ENCODE peak calls at places on chromosome 19, in six cellular contexts. M is stimulated activated CD4-positive, alpha-beta T cell treated with anti-CD3 and anti-CD28 coated beads, Interleukin-15, amount 100 ng/mL, for 48 hours; B is NCI-H460; P is left ventricle myocardium superior; O is SK-N-DZ; D is germinal center. L is an unnamed sample.
A peak's percentile ranks its signal among the peaks of the same experiment; 100 is the strongest.

GRCh38 chr19:18596752-18597157 is 8.2 kb downstream of the REX1BD start:
- DNase-seq in B (no peak), P (peak; percentile 62), M (no peak), O (peak; percentile 79), D (no peak), L (no peak)

GRCh38 chr19:611506-611869 is 21.8 kb downstream of the HCN2 start:
- DNase-seq in M (peak; percentile 79), D (no peak), B (no peak), O (no peak), P (no peak), L (no peak)

GRCh38 chr19:33868076-33868735 is 71.5 kb downstream of the KCTD15 start:
- DNase-seq in B (no peak), M (no peak), O (no peak), D (no peak), P (no peak), L (no peak)

GRCh38 chr19:16566161-16566560 is 6.1 kb downstream of the SLC35E1 start:
- DNase-seq in M (no peak), B (no peak), O (no peak), P (no peak), D (no peak), L (no peak)

GRCh38 chr19:12314553-12314952 is 18.9 kb downstream of the ZNF563 start:
- DNase-seq in O (no peak), P (no peak), D (no peak), M (no peak), B (no peak), L (no peak)

GRCh38 chr19:3657395-3657769 is 30.8 kb upstream of the CACTIN start:
- DNase-seq in B (no peak), M (no peak), O (no peak), P (no peak), D (no peak), L (no peak)

GRCh38 chr19:53518716-53519115 is 19.2 kb upstream of the ZNF331 start:
- DNase-seq in P (no peak), M (no peak), O (no peak), B (no peak), D (no peak), L (no peak)

GRCh38 chr19:47228168-47228936 is 2.6 kb downstream of the BBC3 start:
- DNase-seq in O (no peak), D (no peak), B (no peak), P (peak; percentile 69), M (no peak), L (peak; percentile 18)

GRCh38 chr19:40400521-40400920 is 10.5 kb upstream of the HIPK4 start:
- DNase-seq in P (no peak), D (no peak), O (no peak), M (no peak), B (no peak), L (no peak)

GRCh38 chr19:42023121-42023942 is 29.3 kb upstream of the ATP1A3 start:
- DNase-seq in B (peak; percentile 16), P (no peak), O (peak; percentile 26), D (peak; percentile 28), M (no peak), L (no peak)

GRCh38 chr19:7478173-7478842 is 10.5 kb downstream of the PEX11G start:
- DNase-seq in D (no peak), P (no peak), O (no peak), M (no peak), B (no peak), L (no peak)

GRCh38 chr19:32388393-32388724 is 17.2 kb upstream of the DPY19L3 start:
- DNase-seq in M (no peak), P (no peak), D (no peak), O (no peak), B (no peak), L (no peak)

GRCh38 chr19:10079031-10079453 is 7.1 kb upstream of the SHFL start:
- DNase-seq in B (no peak), M (no peak), P (no peak), O (no peak), D (no peak), L (no peak)

GRCh38 chr19:43675269-43675879 is 5.4 kb upstream of the PLAUR start:
- DNase-seq in P (no peak), M (no peak), B (no peak), D (no peak), O (no peak), L (no peak)

GRCh38 chr19:32403291-32403995 is 2.1 kb upstream of the DPY19L3 start:
- DNase-seq in O (no peak), P (no peak), D (no peak), M (no peak), B (no peak), L (no peak)

GRCh38 chr19:1676351-1677266 is 24.2 kb upstream of the TCF3 start:
- DNase-seq in M (no peak), P (no peak), B (no peak), D (no peak), O (no peak), L (no peak)

GRCh38 chr19:54172764-54173699 is at the start of gene TMC4:
- DNase-seq in M (no peak), B (no peak), P (no peak), D (peak; percentile 54), O (no peak), L (peak; percentile 78)

GRCh38 chr19:2355168-2356035 is 4.7 kb upstream of the TMPRSS9 start:
- DNase-seq in P (no peak), M (no peak), B (no peak), O (no peak), D (no peak), L (no peak)

GRCh38 chr19:51296331-51297093 is 14.9 kb upstream of the IGLON5 start:
- DNase-seq in P (no peak), O (no peak), B (no peak), M (no peak), D (no peak), L (no peak)

GRCh38 chr19:19403373-19403901 is 2.0 kb upstream of the GATAD2A start:
- DNase-seq in P (no peak), D (no peak), B (no peak), M (no peak), O (no peak), L (no peak)

GRCh38 chr19:46950526-46951235 is 69.0 kb upstream of the NPAS1 start:
- DNase-seq in M (no peak), O (no peak), B (no peak), P (no peak), D (no peak), L (no peak)

GRCh38 chr19:870963-871401 is 11.5 kb downstream of the CFD start:
- DNase-seq in O (no peak), D (no peak), B (no peak), P (peak; percentile 91), M (no peak), L (peak; percentile 83)

GRCh38 chr19:44282846-44283245 is 22.0 kb downstream of the ZNF235 start:
- DNase-seq in M (no peak), O (no peak), P (no peak), B (no peak), D (no peak), L (no peak)

GRCh38 chr19:45008554-45008953 is 7.3 kb downstream of the RELB start:
- DNase-seq in D (no peak), M (no peak), O (no peak), B (no peak), P (no peak), L (no peak)

GRCh38 chr19:46487802-46488445 is 7.7 kb downstream of the PNMA8B start:
- DNase-seq in P (peak; percentile 89), M (peak; percentile 46), O (peak; percentile 57), D (peak; percentile 70), B (peak; percentile 49), L (peak; percentile 65)

GRCh38 chr19:53545271-53546065 is 7.5 kb downstream of the ZNF331 start:
- DNase-seq in D (no peak), M (no peak), B (peak; percentile 4), P (no peak), O (no peak), L (no peak)

GRCh38 chr19:3608750-3609322 is 2.2 kb upstream of the TBXA2R start:
- DNase-seq in O (no peak), D (no peak), B (no peak), P (peak; percentile 69), M (no peak), L (no peak)

GRCh38 chr19:35459414-35460082 is 11.5 kb downstream of the FFAR2 start:
- DNase-seq in D (no peak), O (no peak), P (peak; percentile 67), B (no peak), M (no peak), L (no peak)

GRCh38 chr19:38451629-38452028 is 18.1 kb downstream of the RYR1 start:
- DNase-seq in M (no peak), D (no peak), P (no peak), O (no peak), B (no peak), L (no peak)

GRCh38 chr19:39375929-39376328 is 15.0 kb downstream of the PAF1 start:
- DNase-seq in D (no peak), O (no peak), M (no peak), P (no peak), B (no peak), L (no peak)

GRCh38 chr19:30799854-30800755 is 427.9 kb downstream of the ZNF536 start:
- DNase-seq in O (peak; percentile 2), M (no peak), P (peak; percentile 69), B (no peak), D (peak; percentile 45), L (no peak)

GRCh38 chr19:4069331-4069959 is 2.7 kb upstream of the ZBTB7A start:
- DNase-seq in O (no peak), M (no peak), P (peak; percentile 74), D (no peak), B (no peak), L (no peak)

GRCh38 chr19:53308339-53308811 is 25.2 kb upstream of the ZNF845 start:
- DNase-seq in B (no peak), M (no peak), D (no peak), P (no peak), O (peak; percentile 21), L (no peak)